ENCODE peak calls at places on chromosomes 13 and 19, in five cellular contexts. One of them, this sample, is unnamed. For H3K4me1, the result is how much of the 10 kb centered on the place peaks cover.

GRCh38 chr13:31725841-31726240 is 13.5 kb upstream of the RXFP2 start:
- DNase-seq in effector memory CD4-positive, alpha-beta T cell: no peak
- DNase-seq in left ventricle myocardium inferior: no peak
- DNase-seq in lung: no peak
- DNase-seq in uterus: no peak
- DNase-seq in this sample: no peak

GRCh38 chr13:27006519-27007161 is 165.0 kb downstream of the USP12 start:
- DNase-seq in effector memory CD4-positive, alpha-beta T cell: no peak
- DNase-seq in left ventricle myocardium inferior: no peak
- DNase-seq in lung: peak
- DNase-seq in uterus: no peak
- DNase-seq in this sample: no peak

GRCh38 chr19:11196406-11197287 is 698 bp downstream of the KANK2 start:
- DNase-seq in effector memory CD4-positive, alpha-beta T cell: no peak
- DNase-seq in left ventricle myocardium inferior: peak
- DNase-seq in lung: peak
- DNase-seq in uterus: peak
- DNase-seq in this sample: no peak

GRCh38 chr19:54266133-54266532 is 9.1 kb upstream of the LILRB5 start:
- DNase-seq in effector memory CD4-positive, alpha-beta T cell: peak
- DNase-seq in left ventricle myocardium inferior: peak
- DNase-seq in lung: peak
- DNase-seq in uterus: peak
- DNase-seq in this sample: peak

GRCh38 chr13:59527500-59527899 is 636.2 kb downstream of the DIAPH3 start:
- DNase-seq in effector memory CD4-positive, alpha-beta T cell: no peak
- DNase-seq in left ventricle myocardium inferior: no peak
- DNase-seq in lung: no peak
- DNase-seq in uterus: no peak
- DNase-seq in this sample: no peak

GRCh38 chr13:79491715-79492114 is 10.8 kb downstream of the NDFIP2 start:
- DNase-seq in effector memory CD4-positive, alpha-beta T cell: no peak
- DNase-seq in left ventricle myocardium inferior: no peak
- DNase-seq in lung: no peak
- DNase-seq in uterus: no peak
- DNase-seq in this sample: no peak

GRCh38 chr19:15265849-15266248 is 33.6 kb upstream of the EPHX3 start:
- DNase-seq in effector memory CD4-positive, alpha-beta T cell: no peak
- DNase-seq in left ventricle myocardium inferior: peak
- DNase-seq in lung: peak
- DNase-seq in uterus: peak
- DNase-seq in this sample: peak

GRCh38 chr19:359653-359925 is 15.0 kb upstream of the MIER2 start:
- DNase-seq in effector memory CD4-positive, alpha-beta T cell: no peak
- DNase-seq in left ventricle myocardium inferior: no peak
- DNase-seq in lung: no peak
- DNase-seq in uterus: no peak
- DNase-seq in this sample: no peak

GRCh38 chr13:30002577-30002976 is 152.2 kb upstream of the UBL3 start:
- DNase-seq in effector memory CD4-positive, alpha-beta T cell: no peak
- DNase-seq in left ventricle myocardium inferior: no peak
- DNase-seq in lung: no peak
- DNase-seq in uterus: no peak
- DNase-seq in this sample: no peak

GRCh38 chr19:296476-297225 is 5.4 kb upstream of the PLPP2 start:
- DNase-seq in effector memory CD4-positive, alpha-beta T cell: no peak
- DNase-seq in left ventricle myocardium inferior: no peak
- DNase-seq in lung: no peak
- DNase-seq in uterus: no peak
- DNase-seq in this sample: no peak

GRCh38 chr19:7554990-7555864 is 19.7 kb downstream of the PNPLA6 start:
- DNase-seq in effector memory CD4-positive, alpha-beta T cell: no peak
- DNase-seq in left ventricle myocardium inferior: no peak
- DNase-seq in lung: no peak
- DNase-seq in uterus: no peak
- DNase-seq in this sample: no peak

GRCh38 chr19:31378404-31378803 is 29.2 kb upstream of the TSHZ3 start:
- DNase-seq in effector memory CD4-positive, alpha-beta T cell: no peak
- DNase-seq in left ventricle myocardium inferior: peak
- DNase-seq in lung: no peak
- DNase-seq in uterus: peak
- DNase-seq in this sample: no peak

GRCh38 chr19:17292301-17293074 is 10.7 kb downstream of the ABHD8 start:
- DNase-seq in effector memory CD4-positive, alpha-beta T cell: peak
- DNase-seq in left ventricle myocardium inferior: peak
- DNase-seq in lung: peak
- DNase-seq in uterus: peak
- DNase-seq in this sample: peak

GRCh38 chr13:110044521-110045200 is 258.3 kb upstream of the IRS2 start:
- DNase-seq in effector memory CD4-positive, alpha-beta T cell: no peak
- DNase-seq in left ventricle myocardium inferior: no peak
- DNase-seq in lung: no peak
- DNase-seq in uterus: no peak
- DNase-seq in this sample: no peak

GRCh38 chr19:8569066-8569761 is 8.0 kb downstream of the MYO1F start:
- DNase-seq in effector memory CD4-positive, alpha-beta T cell: peak
- DNase-seq in left ventricle myocardium inferior: peak
- DNase-seq in lung: peak
- DNase-seq in uterus: no peak
- DNase-seq in this sample: peak

GRCh38 chr13:62482351-62482750 is 1066.7 kb upstream of the PCDH20 start:
- DNase-seq in effector memory CD4-positive, alpha-beta T cell: no peak
- DNase-seq in left ventricle myocardium inferior: no peak
- DNase-seq in lung: no peak
- DNase-seq in uterus: no peak
- DNase-seq in this sample: no peak

GRCh38 chr19:45098521-45099464 is 5.8 kb downstream of the PPP1R37 start:
- DNase-seq in effector memory CD4-positive, alpha-beta T cell: no peak
- DNase-seq in left ventricle myocardium inferior: peak
- DNase-seq in lung: no peak
- DNase-seq in uterus: no peak
- DNase-seq in this sample: no peak

GRCh38 chr13:42490676-42491075 is 83.3 kb upstream of the TNFSF11 start:
- DNase-seq in effector memory CD4-positive, alpha-beta T cell: no peak
- DNase-seq in left ventricle myocardium inferior: no peak
- DNase-seq in lung: no peak
- DNase-seq in uterus: no peak
- DNase-seq in this sample: no peak

GRCh38 chr13:113777311-113778260 is 18.6 kb downstream of the TMEM255B start:
- DNase-seq in effector memory CD4-positive, alpha-beta T cell: no peak
- DNase-seq in left ventricle myocardium inferior: no peak
- DNase-seq in lung: no peak
- DNase-seq in uterus: no peak
- DNase-seq in this sample: peak

GRCh38 chr19:1042689-1043511 is 3.0 kb downstream of the ABCA7 start:
- DNase-seq in effector memory CD4-positive, alpha-beta T cell: no peak
- DNase-seq in left ventricle myocardium inferior: no peak
- DNase-seq in lung: no peak
- DNase-seq in uterus: no peak
- DNase-seq in this sample: no peak

GRCh38 chr13:57874530-57874929 is 243.0 kb downstream of the PCDH17 start:
- DNase-seq in effector memory CD4-positive, alpha-beta T cell: no peak
- DNase-seq in left ventricle myocardium inferior: peak
- DNase-seq in lung: no peak
- DNase-seq in uterus: no peak
- DNase-seq in this sample: no peak

GRCh38 chr13:76438050-76438449 is 448.2 kb downstream of the KCTD12 start:
- DNase-seq in effector memory CD4-positive, alpha-beta T cell: no peak
- DNase-seq in left ventricle myocardium inferior: no peak
- DNase-seq in lung: no peak
- DNase-seq in uterus: no peak
- DNase-seq in this sample: no peak

GRCh38 chr13:112722433-112723250 is 32.8 kb downstream of the ATP11A start:
- DNase-seq in effector memory CD4-positive, alpha-beta T cell: no peak
- DNase-seq in left ventricle myocardium inferior: peak
- DNase-seq in lung: peak
- DNase-seq in uterus: peak
- DNase-seq in this sample: no peak

GRCh38 chr19:18999896-19000620 is 33.3 kb downstream of the SUGP2 start:
- DNase-seq in effector memory CD4-positive, alpha-beta T cell: no peak
- DNase-seq in left ventricle myocardium inferior: no peak
- DNase-seq in lung: no peak
- DNase-seq in uterus: no peak
- DNase-seq in this sample: no peak

GRCh38 chr13:112885782-112886268 is 83.2 kb upstream of the MCF2L start:
- DNase-seq in effector memory CD4-positive, alpha-beta T cell: no peak
- DNase-seq in left ventricle myocardium inferior: peak
- DNase-seq in lung: peak
- DNase-seq in uterus: peak
- DNase-seq in this sample: peak

GRCh38 chr13:84844473-84844872 is 954.7 kb downstream of the SLITRK6 start:
- DNase-seq in effector memory CD4-positive, alpha-beta T cell: no peak
- DNase-seq in left ventricle myocardium inferior: no peak
- DNase-seq in lung: no peak
- DNase-seq in uterus: no peak
- DNase-seq in this sample: no peak

GRCh38 chr13:111920306-111920931 is 146.5 kb upstream of the SOX1 start:
- DNase-seq in effector memory CD4-positive, alpha-beta T cell: no peak
- DNase-seq in left ventricle myocardium inferior: no peak
- DNase-seq in lung: no peak
- DNase-seq in uterus: no peak
- DNase-seq in this sample: no peak

GRCh38 chr13:76503756-76504155 is 382.4 kb downstream of the KCTD12 start:
- DNase-seq in effector memory CD4-positive, alpha-beta T cell: no peak
- DNase-seq in left ventricle myocardium inferior: no peak
- DNase-seq in lung: no peak
- DNase-seq in uterus: no peak
- DNase-seq in this sample: no peak

GRCh38 chr13:39038569-39038898 is 278 bp downstream of the NHLRC3 start:
- DNase-seq in effector memory CD4-positive, alpha-beta T cell: peak
- DNase-seq in left ventricle myocardium inferior: no peak
- DNase-seq in lung: peak
- DNase-seq in uterus: peak
- DNase-seq in this sample: no peak

GRCh38 chr19:11260996-11261395 is 1.3 kb downstream of the DOCK6 start:
- DNase-seq in effector memory CD4-positive, alpha-beta T cell: no peak
- DNase-seq in left ventricle myocardium inferior: no peak
- DNase-seq in lung: no peak
- DNase-seq in uterus: no peak
- DNase-seq in this sample: no peak

GRCh38 chr19:46733693-46734240 is 12.1 kb upstream of the FKRP start:
- DNase-seq in effector memory CD4-positive, alpha-beta T cell: no peak
- DNase-seq in left ventricle myocardium inferior: no peak
- DNase-seq in lung: no peak
- DNase-seq in uterus: no peak
- DNase-seq in this sample: no peak
- H3K27ac ChIP-seq in effector memory CD4-positive, alpha-beta T cell: no peak
- H3K27ac ChIP-seq in left ventricle myocardium inferior: peak
- H3K27ac ChIP-seq in lung: peak
- H3K27ac ChIP-seq in uterus: no peak
- H3K27ac ChIP-seq in this sample: no peak

DNA sequence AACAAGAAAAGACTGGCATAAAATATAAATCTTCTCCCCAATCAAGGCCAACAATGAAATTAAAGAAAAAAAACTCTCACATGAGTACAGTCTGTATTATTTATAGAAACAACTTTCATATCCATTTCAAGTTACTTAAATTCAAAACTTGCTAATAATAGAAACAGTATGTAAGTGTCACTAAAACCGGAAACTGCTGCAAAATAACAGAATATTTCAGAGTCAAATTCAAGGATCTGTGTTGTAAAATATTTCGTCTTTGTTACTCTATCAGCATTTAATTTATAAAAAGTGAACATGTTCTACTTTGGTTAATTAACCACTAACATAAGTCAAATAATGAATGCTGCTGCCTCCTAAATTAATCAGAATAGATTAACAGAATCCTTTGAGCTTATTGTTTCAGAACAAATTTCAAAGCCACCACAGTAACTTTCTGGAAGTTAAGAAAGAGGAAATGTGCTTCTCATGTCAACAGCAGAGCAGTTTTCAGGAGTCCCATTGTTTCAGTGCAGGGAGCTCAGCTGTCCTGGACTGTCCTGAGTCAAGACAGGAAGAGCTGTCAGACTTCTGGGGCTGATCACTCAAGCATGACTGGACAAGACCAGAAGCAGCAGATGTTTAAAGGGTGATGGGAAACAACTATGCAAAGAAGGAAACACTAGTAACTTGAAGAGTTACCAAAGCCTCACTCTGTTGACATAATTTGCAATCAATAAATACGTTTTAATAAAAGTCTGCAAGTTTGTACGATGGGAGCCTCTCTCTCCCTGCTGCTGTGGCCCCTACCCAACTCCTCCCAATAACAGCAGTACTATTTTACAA is 76.9 kb downstream of the FOXO1 start:
- DNase-seq in effector memory CD4-positive, alpha-beta T cell: no peak
- DNase-seq in left ventricle myocardium inferior: no peak
- DNase-seq in lung: no peak
- DNase-seq in uterus: no peak
- DNase-seq in this sample: no peak
- H3K4me1 ChIP-seq in effector memory CD4-positive, alpha-beta T cell: under half
- H3K4me1 ChIP-seq in left ventricle myocardium inferior: half or more
- H3K4me1 ChIP-seq in lung: under half
- H3K4me1 ChIP-seq in uterus: under half
- H3K4me1 ChIP-seq in this sample: under half

GRCh38 chr19:29446331-29446730 is 79.5 kb upstream of the VSTM2B start:
- DNase-seq in effector memory CD4-positive, alpha-beta T cell: no peak
- DNase-seq in left ventricle myocardium inferior: no peak
- DNase-seq in lung: no peak
- DNase-seq in uterus: no peak
- DNase-seq in this sample: no peak

GRCh38 chr19:29448046-29448445 is 77.7 kb upstream of the VSTM2B start:
- DNase-seq in effector memory CD4-positive, alpha-beta T cell: no peak
- DNase-seq in left ventricle myocardium inferior: no peak
- DNase-seq in lung: no peak
- DNase-seq in uterus: no peak
- DNase-seq in this sample: no peak

GRCh38 chr19:29449371-29449770 is 76.4 kb upstream of the VSTM2B start:
- DNase-seq in effector memory CD4-positive, alpha-beta T cell: no peak
- DNase-seq in left ventricle myocardium inferior: no peak
- DNase-seq in lung: peak
- DNase-seq in uterus: no peak
- DNase-seq in this sample: no peak

GRCh38 chr19:29454109-29454508 is 71.7 kb upstream of the VSTM2B start:
- DNase-seq in effector memory CD4-positive, alpha-beta T cell: no peak
- DNase-seq in left ventricle myocardium inferior: no peak
- DNase-seq in lung: peak
- DNase-seq in uterus: no peak
- DNase-seq in this sample: no peak

DNA sequence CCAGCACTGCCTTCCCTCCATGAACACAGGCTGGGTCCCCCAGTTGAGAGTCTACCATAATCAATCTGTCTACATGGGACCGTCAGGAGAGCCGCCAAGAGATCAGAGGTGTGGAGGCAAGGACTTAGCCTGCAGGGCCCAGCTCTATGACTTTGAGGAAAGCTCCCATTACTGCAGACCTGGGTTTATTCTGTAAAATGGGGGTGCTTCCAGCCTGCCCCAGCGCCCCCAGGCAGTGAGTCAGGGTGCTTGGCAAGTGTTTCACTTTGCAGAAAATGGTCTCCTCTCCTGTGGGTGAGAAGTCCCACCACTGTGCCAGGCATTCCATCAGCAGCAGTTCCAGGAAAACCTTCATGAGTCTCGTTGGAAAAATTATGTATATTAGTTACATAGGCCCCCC is 75.5 kb upstream of the VSTM2B start:
- DNase-seq in effector memory CD4-positive, alpha-beta T cell: no peak
- DNase-seq in left ventricle myocardium inferior: no peak
- DNase-seq in lung: peak
- DNase-seq in uterus: no peak
- DNase-seq in this sample: no peak
- H3K27ac ChIP-seq in effector memory CD4-positive, alpha-beta T cell: no peak
- H3K27ac ChIP-seq in left ventricle myocardium inferior: no peak
- H3K27ac ChIP-seq in lung: no peak
- H3K27ac ChIP-seq in uterus: no peak
- H3K27ac ChIP-seq in this sample: no peak

GRCh38 chr13:23378009-23378632 is 55.4 kb downstream of the SACS start:
- DNase-seq in effector memory CD4-positive, alpha-beta T cell: peak
- DNase-seq in left ventricle myocardium inferior: no peak
- DNase-seq in lung: no peak
- DNase-seq in uterus: peak
- DNase-seq in this sample: peak
- H3K4me1 ChIP-seq in effector memory CD4-positive, alpha-beta T cell: under half
- H3K4me1 ChIP-seq in left ventricle myocardium inferior: half or more
- H3K4me1 ChIP-seq in lung: under half
- H3K4me1 ChIP-seq in uterus: under half
- H3K4me1 ChIP-seq in this sample: under half

This sample was measured in tibial artery.